ENCODE peak calls at places on chromosomes 12 and 14, in five cellular contexts. L is GM23338, D is hepatocyte, G is GM23248, I is MM.1S. X is an unnamed sample. For H3K9me2 and H3K4me1, the result is how much of the 10 kb centered on the place peaks cover.

GRCh38 chr12:132273992-132274334 is 55.4 kb downstream of the GALNT9 start:
- DNase-seq in L (no peak), D (no peak), G (no peak), I (no peak), X (no peak)

GRCh38 chr12:54033980-54034783 is 1.3 kb downstream of the HOXC5 start:
- DNase-seq in L (peak), D (no peak), G (peak), I (no peak), X (no peak)

GRCh38 chr14:100586520-100587247 is 533 bp downstream of the BEGAIN start:
- DNase-seq in L (peak), D (peak), G (peak), I (no peak), X (no peak)

GRCh38 chr14:41609704-41610183 is 3.1 kb downstream of the LRFN5 start:
- DNase-seq in L (peak), D (peak), G (peak), I (no peak), X (no peak)

GRCh38 chr12:47079894-47080724 is at the start of gene AMIGO2:
- DNase-seq in L (peak), D (peak), G (peak), I (no peak), X (peak)

GRCh38 chr12:115000038-115000437 is 316.1 kb upstream of the TBX3 start:
- DNase-seq in L (no peak), D (peak), G (peak), I (peak), X (no peak)

GRCh38 chr12:84554199-84554723 is 358.3 kb downstream of the SLC6A15 start:
- DNase-seq in L (no peak), D (no peak), G (no peak), I (no peak), X (no peak)

GRCh38 chr14:81408595-81408994 is 8.5 kb upstream of the STON2 start:
- DNase-seq in L (no peak), D (peak), G (no peak), I (no peak), X (no peak)

GRCh38 chr12:124766745-124767074 is 97.0 kb downstream of the SCARB1 start:
- DNase-seq in L (no peak), D (no peak), G (no peak), I (no peak), X (no peak)
- H3K9me2 ChIP-seq in L (under half), D (under half), G (under half), I (under half), X (under half)

GRCh38 chr14:61698216-61698980 is 3.1 kb downstream of the HIF1A start:
- DNase-seq in L (no peak), D (no peak), G (peak), I (no peak), X (peak)
- H3K27ac ChIP-seq in L (no peak), D (peak), G (peak), I (no peak), X (peak)

DNA sequence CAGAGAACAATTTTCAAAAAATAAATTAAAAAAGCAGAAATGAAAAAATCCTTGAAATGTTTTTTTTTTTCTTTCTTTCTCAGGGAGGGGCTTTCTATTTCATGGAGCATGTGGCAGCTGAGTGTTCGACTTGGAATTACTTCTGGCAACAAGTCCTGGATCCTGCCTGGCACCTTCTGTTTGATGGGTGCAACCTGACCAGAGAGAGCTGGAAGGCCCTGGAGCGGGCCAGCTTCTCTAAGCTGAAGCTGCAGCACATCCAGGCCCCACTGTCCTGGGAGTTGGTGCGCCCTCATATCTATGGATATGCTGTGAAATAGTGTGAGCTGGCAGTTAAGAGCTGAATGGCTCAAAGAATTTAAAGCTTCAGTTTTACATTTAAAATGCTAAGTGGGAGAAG is 22.5 kb upstream of the HIGD1C start:
- DNase-seq in L (no peak), D (no peak), G (no peak), I (no peak), X (no peak)
- H3K4me1 ChIP-seq in L (half or more), D (under half), G (under half), I (under half), X (half or more)

GRCh38 chr12:14904854-14905253 is 19.2 kb upstream of the MGP start:
- DNase-seq in L (no peak), D (no peak), G (no peak), I (no peak), X (no peak)
- H3K9me2 ChIP-seq in L (under half), D (under half), G (under half), I (under half), X (under half)

X was measured in Karpas-422.